ENCODE peak calls at places on chromosomes 12 and 14, in seven cellular contexts. One of them, this sample, is unnamed.

GRCh38 chr14:82911930-82912329 is 1378.3 kb upstream of the SEL1L start:
- DNase-seq in B cell: no peak
- DNase-seq in HT1080: no peak
- DNase-seq in cardiac muscle cell: no peak
- DNase-seq in HuH-7.5: no peak
- DNase-seq in stimulated activated CD8-positive, alpha-beta memory T cell treated with anti-CD3 and anti-CD28 coated beads, Interleukin-4, amount 100 ng/mL, for 4 hours: no peak
- DNase-seq in activated CD4-positive, CD25-positive, alpha-beta regulatory T cell: no peak
- DNase-seq in this sample: no peak

GRCh38 chr14:104318558-104319488 is 180.4 kb downstream of the KIF26A start:
- DNase-seq in B cell: no peak
- DNase-seq in cardiac muscle cell: no peak
- DNase-seq in stimulated activated CD8-positive, alpha-beta memory T cell treated with anti-CD3 and anti-CD28 coated beads, Interleukin-4, amount 100 ng/mL, for 4 hours: no peak
- DNase-seq in HuH-7.5: no peak
- DNase-seq in activated CD4-positive, CD25-positive, alpha-beta regulatory T cell: no peak
- DNase-seq in HT1080: no peak
- DNase-seq in this sample: no peak

GRCh38 chr14:30138517-30138916 is 210.9 kb upstream of the PRKD1 start:
- DNase-seq in activated CD4-positive, CD25-positive, alpha-beta regulatory T cell: no peak
- DNase-seq in B cell: no peak
- DNase-seq in HT1080: peak
- DNase-seq in HuH-7.5: no peak
- DNase-seq in stimulated activated CD8-positive, alpha-beta memory T cell treated with anti-CD3 and anti-CD28 coated beads, Interleukin-4, amount 100 ng/mL, for 4 hours: no peak
- DNase-seq in cardiac muscle cell: no peak
- DNase-seq in this sample: no peak

GRCh38 chr14:88630565-88630964 is 67.7 kb downstream of the ZC3H14 start:
- DNase-seq in stimulated activated CD8-positive, alpha-beta memory T cell treated with anti-CD3 and anti-CD28 coated beads, Interleukin-4, amount 100 ng/mL, for 4 hours: no peak
- DNase-seq in B cell: no peak
- DNase-seq in HT1080: peak
- DNase-seq in activated CD4-positive, CD25-positive, alpha-beta regulatory T cell: no peak
- DNase-seq in HuH-7.5: no peak
- DNase-seq in cardiac muscle cell: peak
- DNase-seq in this sample: no peak

GRCh38 chr14:104140463-104141331 is 2.3 kb downstream of the KIF26A start:
- DNase-seq in stimulated activated CD8-positive, alpha-beta memory T cell treated with anti-CD3 and anti-CD28 coated beads, Interleukin-4, amount 100 ng/mL, for 4 hours: no peak
- DNase-seq in HT1080: no peak
- DNase-seq in activated CD4-positive, CD25-positive, alpha-beta regulatory T cell: no peak
- DNase-seq in B cell: peak
- DNase-seq in cardiac muscle cell: no peak
- DNase-seq in HuH-7.5: no peak
- DNase-seq in this sample: no peak

GRCh38 chr14:68911594-68912227 is 67.4 kb downstream of the ACTN1 start:
- DNase-seq in cardiac muscle cell: peak
- DNase-seq in stimulated activated CD8-positive, alpha-beta memory T cell treated with anti-CD3 and anti-CD28 coated beads, Interleukin-4, amount 100 ng/mL, for 4 hours: peak
- DNase-seq in activated CD4-positive, CD25-positive, alpha-beta regulatory T cell: peak
- DNase-seq in HT1080: peak
- DNase-seq in HuH-7.5: peak
- DNase-seq in B cell: peak
- DNase-seq in this sample: no peak

GRCh38 chr12:83818888-83819287 is 1093.7 kb downstream of the SLC6A15 start:
- DNase-seq in HuH-7.5: no peak
- DNase-seq in B cell: no peak
- DNase-seq in activated CD4-positive, CD25-positive, alpha-beta regulatory T cell: no peak
- DNase-seq in stimulated activated CD8-positive, alpha-beta memory T cell treated with anti-CD3 and anti-CD28 coated beads, Interleukin-4, amount 100 ng/mL, for 4 hours: no peak
- DNase-seq in HT1080: peak
- DNase-seq in cardiac muscle cell: peak
- DNase-seq in this sample: no peak

GRCh38 chr12:4743046-4743445 is 22.8 kb downstream of the GALNT8 start:
- DNase-seq in HT1080: peak
- DNase-seq in HuH-7.5: no peak
- DNase-seq in cardiac muscle cell: no peak
- DNase-seq in stimulated activated CD8-positive, alpha-beta memory T cell treated with anti-CD3 and anti-CD28 coated beads, Interleukin-4, amount 100 ng/mL, for 4 hours: no peak
- DNase-seq in activated CD4-positive, CD25-positive, alpha-beta regulatory T cell: no peak
- DNase-seq in B cell: no peak
- DNase-seq in this sample: no peak

GRCh38 chr14:35385042-35385839 is 19.3 kb downstream of the NFKBIA start:
- DNase-seq in activated CD4-positive, CD25-positive, alpha-beta regulatory T cell: no peak
- DNase-seq in stimulated activated CD8-positive, alpha-beta memory T cell treated with anti-CD3 and anti-CD28 coated beads, Interleukin-4, amount 100 ng/mL, for 4 hours: no peak
- DNase-seq in cardiac muscle cell: peak
- DNase-seq in B cell: no peak
- DNase-seq in HuH-7.5: no peak
- DNase-seq in HT1080: peak
- DNase-seq in this sample: no peak

GRCh38 chr12:103523771-103524170 is 28.0 kb upstream of the C12orf42 start:
- DNase-seq in cardiac muscle cell: no peak
- DNase-seq in B cell: no peak
- DNase-seq in activated CD4-positive, CD25-positive, alpha-beta regulatory T cell: no peak
- DNase-seq in stimulated activated CD8-positive, alpha-beta memory T cell treated with anti-CD3 and anti-CD28 coated beads, Interleukin-4, amount 100 ng/mL, for 4 hours: no peak
- DNase-seq in HuH-7.5: no peak
- DNase-seq in HT1080: no peak
- DNase-seq in this sample: no peak

GRCh38 chr14:58969951-58970751 is 218.3 kb upstream of the DAAM1 start:
- DNase-seq in cardiac muscle cell: peak
- DNase-seq in B cell: no peak
- DNase-seq in HT1080: no peak
- DNase-seq in stimulated activated CD8-positive, alpha-beta memory T cell treated with anti-CD3 and anti-CD28 coated beads, Interleukin-4, amount 100 ng/mL, for 4 hours: no peak
- DNase-seq in activated CD4-positive, CD25-positive, alpha-beta regulatory T cell: no peak
- DNase-seq in HuH-7.5: no peak
- DNase-seq in this sample: no peak

GRCh38 chr12:85872497-85873091 is 1.5 kb upstream of the NTS start:
- DNase-seq in B cell: no peak
- DNase-seq in HuH-7.5: no peak
- DNase-seq in HT1080: peak
- DNase-seq in cardiac muscle cell: peak
- DNase-seq in stimulated activated CD8-positive, alpha-beta memory T cell treated with anti-CD3 and anti-CD28 coated beads, Interleukin-4, amount 100 ng/mL, for 4 hours: no peak
- DNase-seq in activated CD4-positive, CD25-positive, alpha-beta regulatory T cell: no peak
- DNase-seq in this sample: peak

GRCh38 chr14:100782516-100783320 is 43.2 kb upstream of the MEG3 start:
- DNase-seq in activated CD4-positive, CD25-positive, alpha-beta regulatory T cell: no peak
- DNase-seq in HT1080: no peak
- DNase-seq in B cell: no peak
- DNase-seq in stimulated activated CD8-positive, alpha-beta memory T cell treated with anti-CD3 and anti-CD28 coated beads, Interleukin-4, amount 100 ng/mL, for 4 hours: no peak
- DNase-seq in cardiac muscle cell: no peak
- DNase-seq in HuH-7.5: no peak
- DNase-seq in this sample: no peak

GRCh38 chr14:95260537-95261440 is 58.9 kb downstream of the CLMN start:
- DNase-seq in activated CD4-positive, CD25-positive, alpha-beta regulatory T cell: no peak
- DNase-seq in HT1080: peak
- DNase-seq in stimulated activated CD8-positive, alpha-beta memory T cell treated with anti-CD3 and anti-CD28 coated beads, Interleukin-4, amount 100 ng/mL, for 4 hours: no peak
- DNase-seq in cardiac muscle cell: peak
- DNase-seq in B cell: no peak
- DNase-seq in HuH-7.5: no peak
- DNase-seq in this sample: peak

GRCh38 chr12:128976120-128976519 is 122.8 kb downstream of the GLT1D1 start:
- DNase-seq in HuH-7.5: no peak
- DNase-seq in stimulated activated CD8-positive, alpha-beta memory T cell treated with anti-CD3 and anti-CD28 coated beads, Interleukin-4, amount 100 ng/mL, for 4 hours: no peak
- DNase-seq in cardiac muscle cell: no peak
- DNase-seq in B cell: no peak
- DNase-seq in HT1080: no peak
- DNase-seq in activated CD4-positive, CD25-positive, alpha-beta regulatory T cell: no peak
- DNase-seq in this sample: no peak

GRCh38 chr12:12807970-12808702 is 5.0 kb upstream of the DDX47 start:
- DNase-seq in HuH-7.5: no peak
- DNase-seq in HT1080: peak
- DNase-seq in B cell: peak
- DNase-seq in activated CD4-positive, CD25-positive, alpha-beta regulatory T cell: peak
- DNase-seq in stimulated activated CD8-positive, alpha-beta memory T cell treated with anti-CD3 and anti-CD28 coated beads, Interleukin-4, amount 100 ng/mL, for 4 hours: peak
- DNase-seq in cardiac muscle cell: no peak
- DNase-seq in this sample: no peak

GRCh38 chr12:16573652-16574077 is 32.3 kb downstream of the LMO3 start:
- DNase-seq in activated CD4-positive, CD25-positive, alpha-beta regulatory T cell: no peak
- DNase-seq in B cell: no peak
- DNase-seq in cardiac muscle cell: peak
- DNase-seq in HuH-7.5: peak
- DNase-seq in HT1080: no peak
- DNase-seq in stimulated activated CD8-positive, alpha-beta memory T cell treated with anti-CD3 and anti-CD28 coated beads, Interleukin-4, amount 100 ng/mL, for 4 hours: no peak
- DNase-seq in this sample: no peak

GRCh38 chr12:40078201-40078730 is 27.6 kb downstream of the SLC2A13 start:
- DNase-seq in stimulated activated CD8-positive, alpha-beta memory T cell treated with anti-CD3 and anti-CD28 coated beads, Interleukin-4, amount 100 ng/mL, for 4 hours: no peak
- DNase-seq in B cell: no peak
- DNase-seq in activated CD4-positive, CD25-positive, alpha-beta regulatory T cell: no peak
- DNase-seq in cardiac muscle cell: no peak
- DNase-seq in HT1080: no peak
- DNase-seq in HuH-7.5: no peak
- DNase-seq in this sample: no peak

GRCh38 chr14:102319351-102320032 is at the start of gene ZNF839:
- DNase-seq in stimulated activated CD8-positive, alpha-beta memory T cell treated with anti-CD3 and anti-CD28 coated beads, Interleukin-4, amount 100 ng/mL, for 4 hours: peak
- DNase-seq in HuH-7.5: peak
- DNase-seq in B cell: peak
- DNase-seq in activated CD4-positive, CD25-positive, alpha-beta regulatory T cell: peak
- DNase-seq in HT1080: peak
- DNase-seq in cardiac muscle cell: peak
- DNase-seq in this sample: peak